ENCODE peak calls at places on chromosomes 11 and 22, in eight cellular contexts. N is transverse colon, Y is Peyer's patch, O is A549, A is adrenal gland, W is heart left ventricle, Q is ovary, T is body of pancreas. P is an unnamed sample.
A peak's percentile ranks its signal among the peaks of the same experiment; 100 is the strongest.

GRCh38 chr11:2762031-2762380 is 62.2 kb upstream of the KCNQ1OT1 start:
- DNase-seq in T (no peak), N (no peak), A (no peak), O (no peak), Y (no peak), W (no peak), Q (no peak), P (no peak)

GRCh38 chr11:110490886-110491285 is 61.1 kb downstream of the FDX1 start:
- DNase-seq in W (no peak), A (peak; percentile 37), Q (no peak), Y (no peak), T (peak; percentile 21), N (no peak), O (peak; percentile 5), P (no peak)

GRCh38 chr22:44031111-44031963 is 7.2 kb downstream of the PARVB start:
- DNase-seq in N (no peak), T (no peak), A (no peak), Y (no peak), W (no peak), Q (no peak), O (no peak), P (no peak)

GRCh38 chr11:43952020-43952400 is 9.6 kb downstream of the C11orf96 start:
- DNase-seq in N (no peak), A (no peak), O (no peak), Y (no peak), T (no peak), W (no peak), Q (no peak), P (no peak)

GRCh38 chr22:22955866-22956535 is 68.4 kb downstream of the IGLL5 start:
- DNase-seq in Q (peak; percentile 72), N (peak; percentile 73), Y (peak; percentile 89), O (peak; percentile 38), T (peak; percentile 74), A (peak; percentile 83), W (peak; percentile 42), P (peak; percentile 62)

GRCh38 chr11:60870276-60870675 is 2.9 kb downstream of the ZP1 start:
- DNase-seq in T (peak; percentile 34), N (no peak), W (no peak), A (no peak), Q (no peak), O (no peak), Y (peak; percentile 42), P (no peak)

GRCh38 chr22:47914481-47915097 is 1152.1 kb downstream of the TBC1D22A start:
- DNase-seq in O (no peak), W (no peak), A (no peak), T (no peak), Q (no peak), Y (no peak), N (no peak), P (no peak)

GRCh38 chr11:37623778-37624177 is 1025.7 kb upstream of the RAG2 start:
- DNase-seq in N (no peak), A (no peak), T (no peak), W (no peak), O (no peak), Q (no peak), Y (no peak), P (no peak)

GRCh38 chr22:44407404-44408226 is 90.4 kb downstream of the RTL6 start:
- DNase-seq in N (no peak), Y (no peak), T (peak; percentile 52), O (no peak), W (peak; percentile 52), A (no peak), Q (no peak), P (no peak)

GRCh38 chr11:134069996-134070845 is 1.3 kb downstream of the JAM3 start:
- DNase-seq in A (no peak), O (no peak), T (no peak), Q (no peak), W (no peak), Y (no peak), N (no peak), P (no peak)

GRCh38 chr22:49660794-49661781 is 166.6 kb downstream of the BRD1 start:
- DNase-seq in N (peak; percentile 1), O (no peak), Y (peak; percentile 43), Q (peak; percentile 6), A (no peak), W (peak; percentile 46), T (no peak), P (no peak)

GRCh38 chr11:61164610-61165424 is 3.6 kb upstream of the VPS37C start:
- DNase-seq in N (no peak), O (no peak), Q (no peak), W (no peak), Y (peak; percentile 15), A (no peak), T (no peak), P (no peak)

DNA sequence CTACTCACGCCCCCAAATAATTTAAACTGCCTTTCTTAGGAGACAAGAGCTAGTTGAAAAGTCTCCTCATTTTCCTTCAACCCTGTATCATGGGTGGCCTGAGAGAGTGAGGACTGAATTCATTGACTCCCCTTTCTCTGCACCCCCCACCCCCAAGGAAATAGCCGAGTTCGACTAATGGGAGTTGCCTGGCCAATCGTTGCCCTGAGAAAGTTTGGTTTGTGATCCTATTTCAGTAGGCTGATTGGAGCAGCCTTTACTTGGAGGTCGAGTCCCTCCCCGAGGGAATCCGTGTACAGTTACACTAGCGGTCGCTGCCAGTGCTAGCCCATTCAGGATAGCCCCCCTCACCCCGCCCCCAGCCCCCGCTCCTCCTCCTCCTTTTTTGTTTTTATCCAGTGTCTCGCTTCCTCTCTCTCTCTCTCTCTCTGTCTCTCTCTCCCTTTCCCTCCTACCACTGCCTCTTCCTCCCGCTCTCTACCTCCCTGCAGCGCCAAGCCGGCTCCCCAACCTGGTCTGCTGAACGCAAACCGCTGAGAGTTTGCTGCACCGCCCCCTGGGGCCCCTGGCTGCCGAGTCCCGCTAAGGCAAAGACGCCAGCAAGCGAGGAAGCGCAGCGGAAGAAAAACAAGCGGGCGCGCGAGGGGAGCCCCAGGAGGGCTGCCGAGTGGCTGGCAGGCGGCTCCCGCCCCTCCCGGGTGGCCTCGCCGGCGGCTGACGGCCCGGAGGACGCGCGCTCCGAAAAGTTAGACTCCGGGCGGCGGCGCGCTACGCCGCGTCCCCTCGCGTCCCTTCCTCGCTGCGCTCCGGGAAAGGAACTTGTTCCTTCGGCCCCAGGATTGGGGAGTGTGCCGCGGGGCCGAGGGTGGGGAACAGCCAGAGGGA is at the start of gene GRAMD1B:
- DNase-seq in W (peak; percentile 85), T (peak; percentile 26), A (peak; percentile 95), O (peak; percentile 68), N (peak; percentile 53), Q (peak; percentile 70), Y (peak; percentile 83), P (peak; percentile 53)
- TF ChIP-seq POLR2A in W (no peak), T (no peak), A (peak; percentile 45), O (no peak), N (no peak), Q (no peak), Y (no peak), P (no peak)

GRCh38 chr22:45535400-45535799 is 32.7 kb downstream of the FBLN1 start:
- DNase-seq in W (no peak), O (no peak), A (no peak), N (no peak), T (no peak), Q (no peak), Y (no peak), P (no peak)
- H3K27ac ChIP-seq in W (no peak overlapping the region), O (no peak overlapping the region), A (no peak overlapping the region), N (peak overlapping the region; percentile 77), T (no peak overlapping the region), Q (no peak overlapping the region), Y (peak overlapping the region; percentile 32), P (no peak overlapping the region)

DNA sequence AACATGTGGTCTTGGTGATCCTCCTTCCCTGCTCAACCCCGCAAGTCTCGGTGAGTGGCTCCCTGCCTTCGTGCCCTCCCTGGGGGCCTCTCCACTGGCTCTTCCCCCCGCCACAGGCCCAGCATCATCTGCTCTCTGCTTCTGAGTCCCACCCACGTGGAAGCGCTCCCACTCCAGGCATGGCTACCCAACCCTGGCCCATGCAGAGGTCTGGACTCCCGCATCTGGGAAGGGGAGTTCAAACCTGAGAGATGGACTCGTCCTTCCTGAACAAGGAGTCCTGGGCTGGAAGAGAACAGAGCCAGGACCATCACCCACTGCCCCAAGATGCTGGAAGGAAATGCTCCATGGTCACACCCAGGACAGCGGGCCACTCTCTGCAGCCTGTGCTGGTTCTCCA is 90.8 kb downstream of the DHCR7 start:
- DNase-seq in O (no peak), N (no peak), T (no peak), Y (no peak), Q (no peak), A (no peak), W (no peak), P (no peak)
- TF ChIP-seq POLR2A in O (no peak), N (no peak), T (no peak), Y (no peak), Q (no peak), A (no peak), W (no peak), P (no peak)

GRCh38 chr11:104623518-104623917 is 274.7 kb downstream of the CASP12 start:
- DNase-seq in W (no peak), Q (no peak), Y (no peak), T (no peak), A (no peak), O (no peak), N (no peak), P (no peak)
- H3K27ac ChIP-seq in W (no peak overlapping the region), Q (no peak overlapping the region), Y (no peak overlapping the region), T (no peak overlapping the region), A (no peak overlapping the region), O (no peak overlapping the region), N (no peak overlapping the region), P (no peak overlapping the region)

DNA sequence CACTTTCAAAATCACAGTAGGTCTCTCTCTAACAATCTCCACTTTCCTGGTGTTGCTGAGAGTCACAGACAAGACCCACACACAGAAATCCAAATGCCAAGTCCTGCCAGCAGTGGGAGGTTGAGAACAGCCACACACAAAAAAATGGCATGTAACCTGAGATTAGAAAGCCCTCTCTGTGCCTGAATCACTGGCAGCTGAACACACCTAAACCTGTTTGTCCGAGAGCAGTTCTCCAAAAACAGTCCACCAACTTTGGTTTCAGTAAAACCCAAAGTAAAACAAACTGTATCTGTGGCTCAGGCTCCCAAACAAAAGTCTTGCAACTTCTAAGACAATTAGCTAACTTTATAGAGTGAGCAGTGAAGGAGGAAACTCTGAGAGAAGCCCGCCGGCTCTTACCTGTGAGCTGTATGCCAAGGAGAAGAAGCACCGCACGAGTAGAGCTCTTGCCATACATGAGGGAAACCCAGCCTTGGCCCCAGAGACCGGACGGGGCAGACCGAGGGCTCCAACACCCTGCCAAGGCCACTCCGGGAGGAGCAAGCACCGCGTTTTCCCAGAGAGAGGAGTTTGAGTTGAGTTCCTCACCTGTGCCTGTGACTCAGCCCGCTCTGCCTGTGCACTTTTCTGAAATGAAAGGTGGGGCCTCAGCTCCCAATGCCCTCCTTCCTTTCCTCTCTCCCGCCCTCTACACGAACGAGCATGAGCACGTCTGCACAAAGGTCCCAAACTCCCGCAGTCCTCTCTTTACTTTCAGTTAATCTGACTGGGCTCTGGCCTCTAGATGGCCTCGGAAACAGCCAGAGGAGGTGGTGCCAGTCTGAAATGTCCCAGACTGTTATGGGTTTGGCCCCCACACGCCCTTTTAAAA is at the start of gene MPZL2:
- DNase-seq in A (peak; percentile 27), O (no peak), T (peak; percentile 87), Y (peak; percentile 77), N (peak; percentile 86), Q (no peak), W (no peak), P (peak; percentile 80)
- TF ChIP-seq POLR2A in A (no peak), O (no peak), T (peak; percentile 86), Y (peak; percentile 41), N (peak; percentile 86), Q (no peak), W (no peak), P (peak; percentile 91)